ENCODE peak calls at places on chromosomes 4 and X, in nine cellular contexts. One of them, this sample, is unnamed.
A peak's percentile ranks its signal among the peaks of the same experiment; 100 is the strongest.

GRCh38 chr4:112453321-112453720 is 62.7 kb downstream of the NEUROG2 start:
- DNase-seq in activated T-cell treated with anti-CD3 and anti-CD28 coated beads for 24 hours: no peak
- DNase-seq in skeletal muscle cell: no peak
- DNase-seq in AG04449: no peak
- DNase-seq in AG04450: no peak
- DNase-seq in occipital lobe: no peak
- DNase-seq in AG09309: no peak
- DNase-seq in natural killer cell: no peak
- DNase-seq in stimulated activated CD4-positive, alpha-beta T cell treated with anti-CD3 and anti-CD28 coated beads, Interleukin-1b, Interleukin-23, amount 100 ng/mL, for 4 hours: no peak
- DNase-seq in this sample: no peak

GRCh38 chr4:176587920-176588319 is 204.8 kb downstream of the VEGFC start:
- DNase-seq in activated T-cell treated with anti-CD3 and anti-CD28 coated beads for 24 hours: no peak
- DNase-seq in skeletal muscle cell: peak; percentile 93
- DNase-seq in AG04449: peak; percentile 82
- DNase-seq in AG04450: peak; percentile 23
- DNase-seq in occipital lobe: no peak
- DNase-seq in AG09309: peak; percentile 93
- DNase-seq in natural killer cell: no peak
- DNase-seq in stimulated activated CD4-positive, alpha-beta T cell treated with anti-CD3 and anti-CD28 coated beads, Interleukin-1b, Interleukin-23, amount 100 ng/mL, for 4 hours: no peak
- DNase-seq in this sample: peak; percentile 71

GRCh38 chr4:102008711-102009110 is 218.2 kb downstream of the BANK1 start:
- DNase-seq in activated T-cell treated with anti-CD3 and anti-CD28 coated beads for 24 hours: no peak
- DNase-seq in skeletal muscle cell: peak; percentile 12
- DNase-seq in AG04449: no peak
- DNase-seq in AG04450: no peak
- DNase-seq in occipital lobe: no peak
- DNase-seq in AG09309: no peak
- DNase-seq in natural killer cell: no peak
- DNase-seq in stimulated activated CD4-positive, alpha-beta T cell treated with anti-CD3 and anti-CD28 coated beads, Interleukin-1b, Interleukin-23, amount 100 ng/mL, for 4 hours: no peak
- DNase-seq in this sample: no peak

GRCh38 chrX:46168254-46168653 is 377.0 kb downstream of the ZNF674 start:
- DNase-seq in activated T-cell treated with anti-CD3 and anti-CD28 coated beads for 24 hours: no peak
- DNase-seq in skeletal muscle cell: no peak
- DNase-seq in AG04449: no peak
- DNase-seq in AG04450: no peak
- DNase-seq in occipital lobe: no peak
- DNase-seq in AG09309: no peak
- DNase-seq in natural killer cell: no peak
- DNase-seq in stimulated activated CD4-positive, alpha-beta T cell treated with anti-CD3 and anti-CD28 coated beads, Interleukin-1b, Interleukin-23, amount 100 ng/mL, for 4 hours: no peak
- DNase-seq in this sample: no peak

GRCh38 chrX:20547649-20548051 is 280.9 kb upstream of the RPS6KA3 start:
- DNase-seq in activated T-cell treated with anti-CD3 and anti-CD28 coated beads for 24 hours: no peak
- DNase-seq in skeletal muscle cell: peak; percentile 45
- DNase-seq in AG04449: peak; percentile 21
- DNase-seq in AG04450: no peak
- DNase-seq in occipital lobe: peak; percentile 14
- DNase-seq in AG09309: peak; percentile 39
- DNase-seq in natural killer cell: no peak
- DNase-seq in stimulated activated CD4-positive, alpha-beta T cell treated with anti-CD3 and anti-CD28 coated beads, Interleukin-1b, Interleukin-23, amount 100 ng/mL, for 4 hours: no peak
- DNase-seq in this sample: peak; percentile 16

GRCh38 chrX:3527811-3528210 is 181.4 kb upstream of the MXRA5 start:
- DNase-seq in activated T-cell treated with anti-CD3 and anti-CD28 coated beads for 24 hours: no peak
- DNase-seq in skeletal muscle cell: no peak
- DNase-seq in AG04449: no peak
- DNase-seq in AG04450: no peak
- DNase-seq in occipital lobe: no peak
- DNase-seq in AG09309: no peak
- DNase-seq in natural killer cell: no peak
- DNase-seq in stimulated activated CD4-positive, alpha-beta T cell treated with anti-CD3 and anti-CD28 coated beads, Interleukin-1b, Interleukin-23, amount 100 ng/mL, for 4 hours: no peak
- DNase-seq in this sample: no peak

GRCh38 chrX:53312946-53313745 is 31.8 kb upstream of the IQSEC2 start:
- DNase-seq in activated T-cell treated with anti-CD3 and anti-CD28 coated beads for 24 hours: peak; percentile 38
- DNase-seq in skeletal muscle cell: no peak
- DNase-seq in AG04449: peak; percentile 4
- DNase-seq in AG04450: no peak
- DNase-seq in occipital lobe: peak; percentile 14
- DNase-seq in AG09309: no peak
- DNase-seq in natural killer cell: peak; percentile 44
- DNase-seq in stimulated activated CD4-positive, alpha-beta T cell treated with anti-CD3 and anti-CD28 coated beads, Interleukin-1b, Interleukin-23, amount 100 ng/mL, for 4 hours: peak; percentile 66
- DNase-seq in this sample: peak; percentile 69

GRCh38 chrX:13396887-13397286 is 77.0 kb upstream of the ATXN3L start:
- DNase-seq in activated T-cell treated with anti-CD3 and anti-CD28 coated beads for 24 hours: no peak
- DNase-seq in skeletal muscle cell: no peak
- DNase-seq in AG04449: no peak
- DNase-seq in AG04450: no peak
- DNase-seq in occipital lobe: no peak
- DNase-seq in AG09309: no peak
- DNase-seq in natural killer cell: no peak
- DNase-seq in stimulated activated CD4-positive, alpha-beta T cell treated with anti-CD3 and anti-CD28 coated beads, Interleukin-1b, Interleukin-23, amount 100 ng/mL, for 4 hours: no peak
- DNase-seq in this sample: peak; percentile 14

GRCh38 chrX:151973851-151974335 is 583 bp downstream of the GABRE start:
- DNase-seq in activated T-cell treated with anti-CD3 and anti-CD28 coated beads for 24 hours: no peak
- DNase-seq in skeletal muscle cell: no peak
- DNase-seq in AG04449: no peak
- DNase-seq in AG04450: no peak
- DNase-seq in occipital lobe: no peak
- DNase-seq in AG09309: no peak
- DNase-seq in natural killer cell: no peak
- DNase-seq in stimulated activated CD4-positive, alpha-beta T cell treated with anti-CD3 and anti-CD28 coated beads, Interleukin-1b, Interleukin-23, amount 100 ng/mL, for 4 hours: no peak
- DNase-seq in this sample: peak; percentile 30

GRCh38 chr4:108029321-108029720 is 39.6 kb downstream of the HADH start:
- DNase-seq in activated T-cell treated with anti-CD3 and anti-CD28 coated beads for 24 hours: peak; percentile 38
- DNase-seq in skeletal muscle cell: no peak
- DNase-seq in AG04449: no peak
- DNase-seq in AG04450: no peak
- DNase-seq in occipital lobe: no peak
- DNase-seq in AG09309: no peak
- DNase-seq in natural killer cell: no peak
- DNase-seq in stimulated activated CD4-positive, alpha-beta T cell treated with anti-CD3 and anti-CD28 coated beads, Interleukin-1b, Interleukin-23, amount 100 ng/mL, for 4 hours: peak; percentile 50
- DNase-seq in this sample: no peak

GRCh38 chrX:18664947-18665346 is 7.0 kb downstream of the RS1 start:
- DNase-seq in activated T-cell treated with anti-CD3 and anti-CD28 coated beads for 24 hours: no peak
- DNase-seq in skeletal muscle cell: no peak
- DNase-seq in AG04449: no peak
- DNase-seq in AG04450: no peak
- DNase-seq in occipital lobe: no peak
- DNase-seq in AG09309: no peak
- DNase-seq in natural killer cell: no peak
- DNase-seq in stimulated activated CD4-positive, alpha-beta T cell treated with anti-CD3 and anti-CD28 coated beads, Interleukin-1b, Interleukin-23, amount 100 ng/mL, for 4 hours: no peak
- DNase-seq in this sample: no peak

GRCh38 chr4:51858605-51859211 is 15.8 kb downstream of the DCUN1D4 start:
- DNase-seq in activated T-cell treated with anti-CD3 and anti-CD28 coated beads for 24 hours: no peak
- DNase-seq in skeletal muscle cell: no peak
- DNase-seq in AG04449: no peak
- DNase-seq in AG04450: no peak
- DNase-seq in occipital lobe: no peak
- DNase-seq in AG09309: no peak
- DNase-seq in natural killer cell: no peak
- DNase-seq in stimulated activated CD4-positive, alpha-beta T cell treated with anti-CD3 and anti-CD28 coated beads, Interleukin-1b, Interleukin-23, amount 100 ng/mL, for 4 hours: no peak
- DNase-seq in this sample: peak; percentile 21

GRCh38 chr4:86013623-86014022 is 346.2 kb downstream of the MAPK10 start:
- DNase-seq in activated T-cell treated with anti-CD3 and anti-CD28 coated beads for 24 hours: no peak
- DNase-seq in skeletal muscle cell: no peak
- DNase-seq in AG04449: no peak
- DNase-seq in AG04450: peak; percentile 18
- DNase-seq in occipital lobe: no peak
- DNase-seq in AG09309: no peak
- DNase-seq in natural killer cell: no peak
- DNase-seq in stimulated activated CD4-positive, alpha-beta T cell treated with anti-CD3 and anti-CD28 coated beads, Interleukin-1b, Interleukin-23, amount 100 ng/mL, for 4 hours: no peak
- DNase-seq in this sample: no peak

GRCh38 chr4:121950680-121951569 is 935 bp downstream of the TRPC3 start:
- DNase-seq in activated T-cell treated with anti-CD3 and anti-CD28 coated beads for 24 hours: no peak
- DNase-seq in skeletal muscle cell: no peak
- DNase-seq in AG04449: no peak
- DNase-seq in AG04450: no peak
- DNase-seq in occipital lobe: no peak
- DNase-seq in AG09309: no peak
- DNase-seq in natural killer cell: no peak
- DNase-seq in stimulated activated CD4-positive, alpha-beta T cell treated with anti-CD3 and anti-CD28 coated beads, Interleukin-1b, Interleukin-23, amount 100 ng/mL, for 4 hours: no peak
- DNase-seq in this sample: peak; percentile 54

GRCh38 chrX:74924449-74925209 is 623 bp downstream of the NEXMIF start:
- DNase-seq in activated T-cell treated with anti-CD3 and anti-CD28 coated beads for 24 hours: peak; percentile 6
- DNase-seq in skeletal muscle cell: no peak
- DNase-seq in AG04449: no peak
- DNase-seq in AG04450: no peak
- DNase-seq in occipital lobe: peak; percentile 18
- DNase-seq in AG09309: no peak
- DNase-seq in natural killer cell: no peak
- DNase-seq in stimulated activated CD4-positive, alpha-beta T cell treated with anti-CD3 and anti-CD28 coated beads, Interleukin-1b, Interleukin-23, amount 100 ng/mL, for 4 hours: no peak
- DNase-seq in this sample: peak; percentile 27

GRCh38 chr4:84569009-84569408 is 13.9 kb upstream of the CDS1 start:
- DNase-seq in activated T-cell treated with anti-CD3 and anti-CD28 coated beads for 24 hours: no peak
- DNase-seq in skeletal muscle cell: no peak
- DNase-seq in AG04449: no peak
- DNase-seq in AG04450: no peak
- DNase-seq in occipital lobe: no peak
- DNase-seq in AG09309: no peak
- DNase-seq in natural killer cell: no peak
- DNase-seq in stimulated activated CD4-positive, alpha-beta T cell treated with anti-CD3 and anti-CD28 coated beads, Interleukin-1b, Interleukin-23, amount 100 ng/mL, for 4 hours: no peak
- DNase-seq in this sample: no peak

This sample was measured in GM03348.